ENCODE peak calls at places on chromosome 2, in ten cellular contexts. U is lower lobe of right lung, N is upper lobe of right lung, Y is AG04450, P is neural crest cell, Z is RWPE1, V is HepG2, R is AG09319, E is fibroblast of mammary gland, G is psoas muscle. W is an unnamed sample.
A peak's percentile ranks its signal among the peaks of the same experiment; 100 is the strongest.

GRCh38 chr2:110837421-110838409 is 105.3 kb downstream of the ACOXL start:
- DNase-seq in U (no peak), V (no peak), G (no peak), R (no peak), E (no peak), Z (no peak), P (peak; percentile 57), N (no peak), Y (no peak), W (no peak)

GRCh38 chr2:231312066-231312465 is 83.4 kb upstream of the B3GNT7 start:
- DNase-seq in N (no peak), V (no peak), Y (no peak), P (no peak), R (no peak), Z (no peak), G (no peak), E (no peak), U (no peak), W (no peak)

GRCh38 chr2:141341444-141341843 is 789.4 kb downstream of the LRP1B start:
- DNase-seq in E (peak; percentile 82), Y (peak; percentile 90), G (no peak), N (no peak), V (no peak), Z (peak; percentile 0), U (no peak), P (no peak), R (peak; percentile 22), W (peak; percentile 96)

GRCh38 chr2:77161009-77161408 is 361.2 kb downstream of the LRRTM4 start:
- DNase-seq in Y (peak; percentile 26), R (no peak), Z (peak; percentile 73), P (no peak), U (no peak), E (peak; percentile 0), N (no peak), V (peak; percentile 50), G (no peak), W (peak; percentile 87)

GRCh38 chr2:119475857-119476244 is 44.2 kb downstream of the TMEM37 start:
- DNase-seq in Z (no peak), G (no peak), E (no peak), P (no peak), V (no peak), Y (no peak), N (no peak), U (no peak), R (no peak), W (no peak)

GRCh38 chr2:9095690-9096089 is 92.2 kb upstream of the MBOAT2 start:
- DNase-seq in Y (no peak), E (peak; percentile 43), V (no peak), G (no peak), U (peak; percentile 72), N (peak; percentile 77), P (no peak), Z (no peak), R (no peak), W (peak; percentile 54)

GRCh38 chr2:95392730-95393455 is 9.6 kb upstream of the FAHD2A start:
- DNase-seq in R (no peak), P (no peak), G (no peak), E (no peak), Z (no peak), U (no peak), V (no peak), Y (no peak), N (no peak), W (no peak)

GRCh38 chr2:100978582-100979051 is 23.5 kb upstream of the RPL31 start:
- DNase-seq in N (peak; percentile 45), R (no peak), E (peak; percentile 59), Z (no peak), G (no peak), V (no peak), U (no peak), Y (peak; percentile 51), P (no peak), W (peak; percentile 61)

GRCh38 chr2:130808482-130809268 is 28.0 kb upstream of the ARHGEF4 start:
- DNase-seq in G (no peak), Z (peak; percentile 87), V (no peak), R (no peak), U (no peak), Y (no peak), E (peak; percentile 35), N (peak; percentile 31), P (no peak), W (no peak)

GRCh38 chr2:85794038-85794441 is 40.2 kb downstream of the ATOH8 start:
- DNase-seq in V (peak; percentile 96), N (no peak), P (no peak), E (no peak), G (no peak), U (no peak), R (no peak), Z (no peak), Y (no peak), W (no peak)

GRCh38 chr2:151367571-151367970 is 10.2 kb downstream of the TNFAIP6 start:
- DNase-seq in U (no peak), E (no peak), P (no peak), V (no peak), R (no peak), Z (no peak), Y (no peak), G (no peak), N (no peak), W (peak; percentile 63)

GRCh38 chr2:44392338-44392943 is 30.7 kb downstream of the CAMKMT start:
- DNase-seq in N (no peak), Y (no peak), E (peak; percentile 42), Z (peak; percentile 11), P (peak; percentile 59), V (peak; percentile 47), R (no peak), G (no peak), U (no peak), W (peak; percentile 32)

GRCh38 chr2:179252439-179252838 is 12.2 kb downstream of the SESTD1 start:
- DNase-seq in V (no peak), Y (no peak), P (no peak), Z (no peak), G (no peak), R (no peak), E (no peak), U (no peak), N (no peak), W (no peak)

GRCh38 chr2:196538189-196538588 is 101.3 kb upstream of the CCDC150 start:
- DNase-seq in V (no peak), G (no peak), P (no peak), N (no peak), U (no peak), R (no peak), Y (no peak), E (no peak), Z (no peak), W (no peak)

GRCh38 chr2:44916291-44916690 is 25.2 kb upstream of the SIX3 start:
- DNase-seq in Y (no peak), P (no peak), E (no peak), G (no peak), U (no peak), V (no peak), R (no peak), Z (no peak), N (no peak), W (no peak)

GRCh38 chr2:141468746-141469145 is 662.1 kb downstream of the LRP1B start:
- DNase-seq in R (no peak), E (no peak), P (no peak), G (no peak), Y (no peak), N (no peak), U (no peak), V (no peak), Z (no peak), W (no peak)

GRCh38 chr2:219901155-219901554 is 273.7 kb downstream of the SLC4A3 start:
- DNase-seq in E (no peak), P (no peak), U (no peak), V (no peak), N (no peak), Y (no peak), R (no peak), Z (no peak), G (no peak), W (no peak)

GRCh38 chr2:11582526-11583202 is 48.8 kb downstream of the GREB1 start:
- DNase-seq in V (peak; percentile 79), U (no peak), Y (no peak), N (no peak), R (no peak), P (peak; percentile 74), E (peak; percentile 71), Z (peak; percentile 50), G (peak; percentile 89), W (peak; percentile 17)
- TF ChIP-seq CTCF in V (peak; percentile 92), U (peak; percentile 78), Y (peak; percentile 67), N (peak; percentile 77), R (peak; percentile 68), P (peak; percentile 79), E (peak; percentile 83), Z (peak; percentile 74), G (peak; percentile 84), W (peak; percentile 70)

GRCh38 chr2:55846426-55846825 is 77.2 kb downstream of the EFEMP1 start:
- DNase-seq in Z (no peak), G (no peak), N (no peak), P (no peak), E (no peak), V (no peak), U (no peak), Y (no peak), R (no peak), W (no peak)
- TF ChIP-seq CTCF in Z (no peak), G (no peak), N (no peak), P (no peak), E (no peak), V (no peak), U (no peak), Y (no peak), R (no peak), W (no peak)

GRCh38 chr2:207778298-207778882 is 8.7 kb upstream of the FZD5 start:
- DNase-seq in N (no peak), E (no peak), R (no peak), U (no peak), Z (no peak), P (no peak), V (no peak), Y (no peak), G (no peak), W (no peak)
- TF ChIP-seq CTCF in N (no peak), E (no peak), R (no peak), U (no peak), Z (no peak), P (no peak), V (no peak), Y (no peak), G (no peak), W (no peak)

GRCh38 chr2:17646838-17647701 is 106.5 kb downstream of the SMC6 start:
- DNase-seq in R (no peak), G (no peak), N (no peak), U (no peak), Y (no peak), V (no peak), E (no peak), P (no peak), Z (no peak), W (no peak)

GRCh38 chr2:17646096-17646554 is 105.6 kb downstream of the VSNL1 start:
- DNase-seq in P (peak; percentile 52), V (peak; percentile 83), Z (peak; percentile 48), G (no peak), Y (peak; percentile 72), N (no peak), E (peak; percentile 88), U (no peak), R (peak; percentile 57), W (peak; percentile 85)

GRCh38 chr2:17644997-17645715 is 104.7 kb downstream of the VSNL1 start:
- DNase-seq in U (no peak), N (no peak), G (no peak), Z (no peak), Y (no peak), E (peak; percentile 57), P (no peak), R (no peak), V (no peak), W (no peak)

GRCh38 chr2:17649026-17649425 is 104.6 kb downstream of the SMC6 start:
- DNase-seq in R (no peak), E (no peak), Z (no peak), G (no peak), Y (no peak), V (no peak), U (no peak), P (no peak), N (no peak), W (no peak)

GRCh38 chr2:17648571-17648970 is 105.0 kb downstream of the SMC6 start:
- DNase-seq in Y (no peak), U (no peak), N (no peak), R (no peak), Z (no peak), V (no peak), P (no peak), G (no peak), E (no peak), W (no peak)
- TF ChIP-seq CTCF in Y (no peak), U (no peak), N (no peak), R (no peak), Z (no peak), V (no peak), P (no peak), G (no peak), E (no peak), W (no peak)